ENCODE peak calls at places on chromosomes 2 and 18, in seven cellular contexts. One of them, this sample, is unnamed. For H3K27me3, the result is how much of the 10 kb centered on the place peaks cover.

GRCh38 chr2:677056-677949 is at the start of gene TMEM18:
- DNase-seq in HepG2: peak
- DNase-seq in HCT116: peak
- DNase-seq in HL-60: peak
- DNase-seq in SK-N-SH: peak
- DNase-seq in GM12878: peak
- DNase-seq in K562: peak
- DNase-seq in this sample: peak

GRCh38 chr18:10353791-10354190 is 100.6 kb upstream of the APCDD1 start:
- DNase-seq in K562: no peak
- DNase-seq in HepG2: no peak
- DNase-seq in GM12878: no peak
- DNase-seq in HCT116: no peak
- DNase-seq in HL-60: no peak
- DNase-seq in SK-N-SH: no peak
- DNase-seq in this sample: no peak

GRCh38 chr18:36095936-36096519 is 28.7 kb upstream of the RPRD1A start:
- DNase-seq in HCT116: peak
- DNase-seq in K562: peak
- DNase-seq in SK-N-SH: peak
- DNase-seq in HL-60: peak
- DNase-seq in GM12878: no peak
- DNase-seq in HepG2: peak
- DNase-seq in this sample: peak

GRCh38 chr2:192298664-192299063 is 103.9 kb upstream of the TMEFF2 start:
- DNase-seq in SK-N-SH: no peak
- DNase-seq in HepG2: no peak
- DNase-seq in HCT116: no peak
- DNase-seq in K562: no peak
- DNase-seq in HL-60: no peak
- DNase-seq in GM12878: no peak
- DNase-seq in this sample: no peak

GRCh38 chr2:165624139-165624803 is 154.8 kb downstream of the CSRNP3 start:
- DNase-seq in HepG2: no peak
- DNase-seq in HCT116: no peak
- DNase-seq in GM12878: no peak
- DNase-seq in K562: no peak
- DNase-seq in HL-60: no peak
- DNase-seq in SK-N-SH: no peak
- DNase-seq in this sample: no peak

GRCh38 chr2:190627881-190628412 is 20.9 kb upstream of the NAB1 start:
- DNase-seq in K562: no peak
- DNase-seq in HL-60: no peak
- DNase-seq in HCT116: no peak
- DNase-seq in GM12878: no peak
- DNase-seq in HepG2: no peak
- DNase-seq in SK-N-SH: peak
- DNase-seq in this sample: no peak

GRCh38 chr18:58671941-58672565 is 788 bp downstream of the MALT1 start:
- DNase-seq in SK-N-SH: no peak
- DNase-seq in HL-60: no peak
- DNase-seq in HepG2: no peak
- DNase-seq in GM12878: no peak
- DNase-seq in HCT116: no peak
- DNase-seq in K562: peak
- DNase-seq in this sample: no peak

GRCh38 chr2:105398522-105399206 is at the start of gene FHL2:
- DNase-seq in GM12878: no peak
- DNase-seq in SK-N-SH: peak
- DNase-seq in HepG2: peak
- DNase-seq in K562: peak
- DNase-seq in HL-60: peak
- DNase-seq in HCT116: peak
- DNase-seq in this sample: no peak

GRCh38 chr2:43161650-43162542 is 64.5 kb downstream of the ZFP36L2 start:
- DNase-seq in GM12878: no peak
- DNase-seq in HCT116: no peak
- DNase-seq in K562: no peak
- DNase-seq in HL-60: no peak
- DNase-seq in HepG2: peak
- DNase-seq in SK-N-SH: no peak
- DNase-seq in this sample: no peak

GRCh38 chr2:75003773-75004172 is 45.3 kb downstream of the POLE4 start:
- DNase-seq in HL-60: no peak
- DNase-seq in GM12878: no peak
- DNase-seq in SK-N-SH: no peak
- DNase-seq in HepG2: no peak
- DNase-seq in HCT116: no peak
- DNase-seq in K562: no peak
- DNase-seq in this sample: no peak
- TF ChIP-seq REST in HL-60: no peak
- TF ChIP-seq REST in GM12878: no peak
- TF ChIP-seq REST in SK-N-SH: no peak
- TF ChIP-seq REST in HepG2: no peak
- TF ChIP-seq REST in HCT116: no peak
- TF ChIP-seq REST in K562: no peak
- TF ChIP-seq REST in this sample: no peak

GRCh38 chr2:85827879-85828569 is 60.8 kb downstream of the ST3GAL5 start:
- DNase-seq in GM12878: no peak
- DNase-seq in SK-N-SH: no peak
- DNase-seq in HL-60: no peak
- DNase-seq in HepG2: no peak
- DNase-seq in HCT116: no peak
- DNase-seq in K562: no peak
- DNase-seq in this sample: no peak
- H3K4me3 ChIP-seq in GM12878: no peak
- H3K4me3 ChIP-seq in SK-N-SH: no peak
- H3K4me3 ChIP-seq in HL-60: no peak
- H3K4me3 ChIP-seq in HepG2: peak
- H3K4me3 ChIP-seq in HCT116: no peak
- H3K4me3 ChIP-seq in K562: no peak
- H3K4me3 ChIP-seq in this sample: peak

GRCh38 chr2:70830333-70830732 is 5.3 kb downstream of the CD207 start:
- DNase-seq in HepG2: no peak
- DNase-seq in SK-N-SH: no peak
- DNase-seq in K562: no peak
- DNase-seq in HL-60: no peak
- DNase-seq in HCT116: no peak
- DNase-seq in GM12878: no peak
- DNase-seq in this sample: no peak

GRCh38 chr2:70827388-70827787 is 7.0 kb upstream of the CLEC4F start:
- DNase-seq in K562: no peak
- DNase-seq in SK-N-SH: no peak
- DNase-seq in HL-60: no peak
- DNase-seq in GM12878: no peak
- DNase-seq in HCT116: no peak
- DNase-seq in HepG2: no peak
- DNase-seq in this sample: no peak

GRCh38 chr2:70828115-70828514 is 7.5 kb downstream of the CD207 start:
- DNase-seq in HCT116: no peak
- DNase-seq in HL-60: no peak
- DNase-seq in SK-N-SH: no peak
- DNase-seq in K562: no peak
- DNase-seq in HepG2: no peak
- DNase-seq in GM12878: no peak
- DNase-seq in this sample: no peak

GRCh38 chr2:70829916-70830315 is 5.7 kb downstream of the CD207 start:
- DNase-seq in HCT116: no peak
- DNase-seq in HL-60: no peak
- DNase-seq in HepG2: no peak
- DNase-seq in SK-N-SH: no peak
- DNase-seq in K562: no peak
- DNase-seq in GM12878: no peak
- DNase-seq in this sample: no peak

DNA sequence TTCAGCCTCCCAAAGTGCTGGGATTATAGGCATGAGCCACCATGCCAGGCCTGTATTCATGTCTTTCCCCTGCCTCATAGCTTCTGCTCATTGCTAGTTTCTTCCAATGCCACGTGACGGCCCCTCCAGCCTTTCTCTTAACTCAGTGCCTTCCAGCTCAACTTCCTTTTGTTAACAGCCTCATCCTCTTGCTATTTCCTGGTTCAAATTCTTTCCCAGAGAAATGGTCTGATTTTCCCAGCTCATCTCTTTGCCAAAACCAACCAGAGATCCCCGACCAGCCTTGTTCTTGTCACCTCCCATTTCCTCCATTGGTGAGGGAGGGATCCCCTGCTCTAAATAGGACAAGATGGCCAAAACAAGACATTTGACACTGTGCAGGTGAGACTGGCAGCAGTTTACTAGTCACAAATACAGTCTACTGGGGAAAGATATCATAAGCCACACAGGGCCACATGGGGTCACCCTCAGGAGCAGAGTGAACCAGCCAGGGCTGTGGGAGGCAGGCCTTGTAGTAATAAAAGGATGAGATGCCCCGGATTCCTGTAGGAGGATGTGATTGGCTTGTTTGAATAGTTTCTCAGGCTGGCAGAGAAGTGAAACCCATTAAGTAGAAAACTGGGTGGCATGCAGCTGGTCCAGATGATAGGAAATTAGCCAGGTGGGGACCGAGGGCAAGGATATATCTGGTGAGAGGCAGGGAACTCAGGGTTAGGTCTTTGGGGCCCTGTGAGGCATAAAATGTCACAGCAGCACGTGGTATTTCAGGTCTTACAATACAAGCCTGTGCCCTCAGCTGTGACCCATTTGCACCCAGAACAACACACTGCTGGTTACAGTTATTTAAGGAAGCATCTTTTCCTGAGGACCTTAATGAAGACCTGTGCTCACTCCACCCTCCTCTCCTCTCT is 6.4 kb downstream of the CD207 start:
- DNase-seq in GM12878: no peak
- DNase-seq in HCT116: no peak
- DNase-seq in K562: no peak
- DNase-seq in HL-60: no peak
- DNase-seq in HepG2: no peak
- DNase-seq in SK-N-SH: no peak
- DNase-seq in this sample: no peak
- H3K27me3 ChIP-seq in GM12878: under half
- H3K27me3 ChIP-seq in HCT116: under half
- H3K27me3 ChIP-seq in K562: under half
- H3K27me3 ChIP-seq in HL-60: under half
- H3K27me3 ChIP-seq in HepG2: under half
- H3K27me3 ChIP-seq in SK-N-SH: under half
- H3K27me3 ChIP-seq in this sample: under half

GRCh38 chr2:127953128-127953718 is 67.5 kb upstream of the AMMECR1L start:
- DNase-seq in HL-60: no peak
- DNase-seq in K562: no peak
- DNase-seq in HCT116: no peak
- DNase-seq in SK-N-SH: no peak
- DNase-seq in GM12878: no peak
- DNase-seq in HepG2: no peak
- DNase-seq in this sample: no peak
- TF ChIP-seq REST in HL-60: no peak
- TF ChIP-seq REST in K562: no peak
- TF ChIP-seq REST in HCT116: no peak
- TF ChIP-seq REST in SK-N-SH: no peak
- TF ChIP-seq REST in GM12878: no peak
- TF ChIP-seq REST in HepG2: no peak
- TF ChIP-seq REST in this sample: no peak

DNA sequence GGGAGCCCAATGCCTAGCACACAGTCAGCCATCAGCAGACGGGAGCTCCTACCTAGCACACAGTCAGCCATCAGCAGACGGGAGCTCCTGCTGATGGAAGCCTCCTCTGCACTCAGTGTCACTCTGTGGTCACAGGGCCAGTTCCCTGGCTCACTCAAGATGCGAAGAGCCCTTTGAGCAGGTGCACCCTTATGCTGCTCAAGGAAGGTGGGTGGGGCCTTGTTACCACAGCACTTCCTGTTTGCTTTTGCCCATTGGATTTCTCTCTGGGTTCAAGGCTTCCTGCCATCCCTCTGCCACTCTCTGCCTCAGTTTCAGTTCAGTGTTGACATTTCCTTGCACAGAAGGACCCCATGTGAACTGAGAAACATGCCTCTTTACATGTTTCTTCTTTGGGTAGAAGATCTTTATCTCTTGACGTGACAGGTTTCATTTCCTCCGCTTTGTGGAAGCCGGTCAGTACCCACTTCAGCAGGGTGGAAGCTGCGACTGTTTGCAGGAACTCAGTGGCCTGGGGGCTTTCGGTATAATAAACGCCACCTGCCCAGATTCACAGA is 11.6 kb downstream of the TRIB2 start:
- DNase-seq in K562: no peak
- DNase-seq in GM12878: peak
- DNase-seq in HL-60: peak
- DNase-seq in HCT116: no peak
- DNase-seq in HepG2: no peak
- DNase-seq in SK-N-SH: no peak
- DNase-seq in this sample: no peak
- H3K4me3 ChIP-seq in K562: no peak
- H3K4me3 ChIP-seq in GM12878: no peak
- H3K4me3 ChIP-seq in HL-60: no peak
- H3K4me3 ChIP-seq in HCT116: no peak
- H3K4me3 ChIP-seq in HepG2: no peak
- H3K4me3 ChIP-seq in SK-N-SH: no peak
- H3K4me3 ChIP-seq in this sample: no peak

DNA sequence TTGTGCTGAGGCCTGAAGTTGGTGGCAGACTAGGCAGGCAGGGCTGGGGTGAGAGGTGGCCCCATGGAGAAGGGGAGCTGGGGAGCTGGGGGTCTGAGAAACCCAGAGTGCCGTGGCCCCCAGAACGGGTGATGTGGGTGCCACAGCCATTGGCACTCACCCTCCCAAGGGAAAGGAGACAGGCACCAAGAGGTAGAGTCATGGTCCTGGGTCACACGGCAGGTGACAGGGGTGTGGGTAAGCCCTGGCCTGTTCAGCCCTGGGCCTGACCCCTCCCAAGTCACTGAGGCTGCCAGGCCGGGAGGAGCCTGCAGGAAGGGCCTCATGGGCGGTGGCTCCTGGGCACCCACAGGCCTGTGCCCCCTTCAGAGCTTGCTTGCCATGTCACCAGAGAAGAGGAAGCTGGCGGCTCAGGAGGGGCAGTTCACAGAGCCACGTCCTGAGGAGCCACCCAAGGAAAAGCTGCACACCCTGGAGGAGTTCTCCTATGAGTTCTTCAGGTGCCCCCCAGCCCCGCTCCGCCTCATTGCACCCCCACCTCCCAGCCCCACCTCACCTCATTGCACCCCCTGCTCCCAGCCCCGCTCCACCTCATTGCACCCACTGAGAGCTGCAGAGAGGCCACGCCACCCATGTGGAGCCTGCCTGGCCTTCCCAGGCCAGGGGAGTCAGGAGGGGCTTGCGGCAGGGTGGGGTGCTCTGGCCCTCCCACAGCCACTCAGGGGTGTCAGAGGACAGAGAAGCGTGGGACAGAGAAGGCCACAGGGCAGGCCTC is 15.4 kb upstream of the GPR17 start:
- DNase-seq in K562: no peak
- DNase-seq in HepG2: no peak
- DNase-seq in GM12878: no peak
- DNase-seq in SK-N-SH: no peak
- DNase-seq in HCT116: no peak
- DNase-seq in HL-60: peak
- DNase-seq in this sample: no peak
- H3K27me3 ChIP-seq in K562: half or more
- H3K27me3 ChIP-seq in HepG2: half or more
- H3K27me3 ChIP-seq in GM12878: under half
- H3K27me3 ChIP-seq in SK-N-SH: under half
- H3K27me3 ChIP-seq in HCT116: under half
- H3K27me3 ChIP-seq in HL-60: under half
- H3K27me3 ChIP-seq in this sample: under half

This sample was measured in Panc1.